ENCODE peak calls at places on chromosomes 1 and 21, in seven cellular contexts. One of them, this sample, is unnamed.

GRCh38 chr1:27599605-27600499 is 4.1 kb downstream of the AHDC1 start:
- DNase-seq in neural progenitor cell: no peak
- DNase-seq in ovary: peak; percentile 58
- DNase-seq in neural crest cell: no peak
- DNase-seq in IMR-90: no peak
- DNase-seq in Caki2: no peak
- DNase-seq in HEK293T: no peak
- DNase-seq in this sample: peak; percentile 78

GRCh38 chr1:205325334-205325884 is 3.9 kb upstream of the NUAK2 start:
- DNase-seq in neural progenitor cell: peak; percentile 81
- DNase-seq in ovary: no peak
- DNase-seq in neural crest cell: peak; percentile 81
- DNase-seq in IMR-90: peak; percentile 84
- DNase-seq in Caki2: peak; percentile 79
- DNase-seq in HEK293T: peak; percentile 77
- DNase-seq in this sample: peak; percentile 72

GRCh38 chr1:113946668-113947387 is 17.7 kb downstream of the HIPK1 start:
- DNase-seq in neural progenitor cell: peak; percentile 50
- DNase-seq in ovary: no peak
- DNase-seq in neural crest cell: no peak
- DNase-seq in IMR-90: peak; percentile 22
- DNase-seq in Caki2: no peak
- DNase-seq in HEK293T: no peak
- DNase-seq in this sample: no peak

GRCh38 chr1:230068952-230069684 is 2.1 kb downstream of the GALNT2 start:
- DNase-seq in neural progenitor cell: peak; percentile 50
- DNase-seq in ovary: no peak
- DNase-seq in neural crest cell: no peak
- DNase-seq in IMR-90: no peak
- DNase-seq in Caki2: no peak
- DNase-seq in HEK293T: peak; percentile 48
- DNase-seq in this sample: peak; percentile 27

GRCh38 chr1:228299901-228300300 is 92.1 kb downstream of the OBSCN start:
- DNase-seq in neural progenitor cell: no peak
- DNase-seq in ovary: no peak
- DNase-seq in neural crest cell: no peak
- DNase-seq in IMR-90: no peak
- DNase-seq in Caki2: no peak
- DNase-seq in HEK293T: no peak
- DNase-seq in this sample: no peak

GRCh38 chr1:10025354-10025753 is 7.4 kb upstream of the UBE4B start:
- DNase-seq in neural progenitor cell: no peak
- DNase-seq in ovary: no peak
- DNase-seq in neural crest cell: no peak
- DNase-seq in IMR-90: no peak
- DNase-seq in Caki2: no peak
- DNase-seq in HEK293T: no peak
- DNase-seq in this sample: no peak

GRCh38 chr1:31888281-31888680 is 49.9 kb downstream of the PTP4A2 start:
- DNase-seq in neural progenitor cell: no peak
- DNase-seq in ovary: no peak
- DNase-seq in neural crest cell: no peak
- DNase-seq in IMR-90: no peak
- DNase-seq in Caki2: no peak
- DNase-seq in HEK293T: no peak
- DNase-seq in this sample: no peak

GRCh38 chr1:233245191-233245765 is 50.2 kb downstream of the PCNX2 start:
- DNase-seq in neural progenitor cell: no peak
- DNase-seq in ovary: no peak
- DNase-seq in neural crest cell: no peak
- DNase-seq in IMR-90: peak; percentile 7
- DNase-seq in Caki2: no peak
- DNase-seq in HEK293T: no peak
- DNase-seq in this sample: no peak

GRCh38 chr1:90709535-90709934 is 7.6 kb downstream of the BARHL2 start:
- DNase-seq in neural progenitor cell: no peak
- DNase-seq in ovary: no peak
- DNase-seq in neural crest cell: no peak
- DNase-seq in IMR-90: no peak
- DNase-seq in Caki2: no peak
- DNase-seq in HEK293T: no peak
- DNase-seq in this sample: no peak

GRCh38 chr1:246198141-246198820 is 308.8 kb downstream of the SMYD3 start:
- DNase-seq in neural progenitor cell: no peak
- DNase-seq in ovary: no peak
- DNase-seq in neural crest cell: no peak
- DNase-seq in IMR-90: no peak
- DNase-seq in Caki2: no peak
- DNase-seq in HEK293T: no peak
- DNase-seq in this sample: no peak

GRCh38 chr1:200226268-200226968 is 183.4 kb downstream of the ZNF281 start:
- DNase-seq in neural progenitor cell: peak; percentile 17
- DNase-seq in ovary: no peak
- DNase-seq in neural crest cell: no peak
- DNase-seq in IMR-90: peak; percentile 30
- DNase-seq in Caki2: no peak
- DNase-seq in HEK293T: no peak
- DNase-seq in this sample: no peak

GRCh38 chr1:31830511-31830910 is 14.7 kb upstream of the SPOCD1 start:
- DNase-seq in neural progenitor cell: no peak
- DNase-seq in ovary: no peak
- DNase-seq in neural crest cell: no peak
- DNase-seq in IMR-90: no peak
- DNase-seq in Caki2: no peak
- DNase-seq in HEK293T: no peak
- DNase-seq in this sample: no peak

GRCh38 chr21:32256873-32257620 is 21.8 kb downstream of the MIS18A start:
- DNase-seq in neural progenitor cell: no peak
- DNase-seq in ovary: peak; percentile 82
- DNase-seq in neural crest cell: no peak
- DNase-seq in IMR-90: peak; percentile 91
- DNase-seq in Caki2: peak; percentile 89
- DNase-seq in HEK293T: no peak
- DNase-seq in this sample: peak; percentile 85

GRCh38 chr1:3470650-3471355 is 16.3 kb downstream of the ARHGEF16 start:
- DNase-seq in neural progenitor cell: no peak
- DNase-seq in ovary: no peak
- DNase-seq in neural crest cell: no peak
- DNase-seq in IMR-90: no peak
- DNase-seq in Caki2: no peak
- DNase-seq in HEK293T: no peak
- DNase-seq in this sample: no peak

GRCh38 chr1:6601865-6602668 is 602 bp downstream of the KLHL21 start:
- DNase-seq in neural progenitor cell: peak; percentile 77
- DNase-seq in ovary: peak; percentile 75
- DNase-seq in neural crest cell: no peak
- DNase-seq in IMR-90: peak; percentile 59
- DNase-seq in Caki2: peak; percentile 66
- DNase-seq in HEK293T: no peak
- DNase-seq in this sample: peak; percentile 67

GRCh38 chr21:27648560-27648959 is 681.7 kb upstream of the ADAMTS5 start:
- DNase-seq in neural progenitor cell: no peak
- DNase-seq in ovary: no peak
- DNase-seq in neural crest cell: no peak
- DNase-seq in IMR-90: peak; percentile 90
- DNase-seq in Caki2: no peak
- DNase-seq in HEK293T: no peak
- DNase-seq in this sample: no peak

GRCh38 chr1:151718666-151719065 is 2.1 kb upstream of the CELF3 start:
- DNase-seq in neural progenitor cell: no peak
- DNase-seq in ovary: no peak
- DNase-seq in neural crest cell: no peak
- DNase-seq in IMR-90: no peak
- DNase-seq in Caki2: no peak
- DNase-seq in HEK293T: no peak
- DNase-seq in this sample: no peak

GRCh38 chr1:8420318-8420717 is 102.4 kb downstream of the SLC45A1 start:
- DNase-seq in neural progenitor cell: no peak
- DNase-seq in ovary: no peak
- DNase-seq in neural crest cell: no peak
- DNase-seq in IMR-90: no peak
- DNase-seq in Caki2: peak; percentile 83
- DNase-seq in HEK293T: no peak
- DNase-seq in this sample: no peak

GRCh38 chr1:159561513-159561912 is 25.7 kb upstream of the OR10J5 start:
- DNase-seq in neural progenitor cell: no peak
- DNase-seq in ovary: no peak
- DNase-seq in neural crest cell: no peak
- DNase-seq in IMR-90: no peak
- DNase-seq in Caki2: no peak
- DNase-seq in HEK293T: no peak
- DNase-seq in this sample: no peak

GRCh38 chr1:162966608-162967007 is 102.6 kb upstream of the RGS4 start:
- DNase-seq in neural progenitor cell: no peak
- DNase-seq in ovary: no peak
- DNase-seq in neural crest cell: no peak
- DNase-seq in IMR-90: no peak
- DNase-seq in Caki2: no peak
- DNase-seq in HEK293T: no peak
- DNase-seq in this sample: no peak

GRCh38 chr1:174998569-174999215 is 1.1 kb upstream of the CACYBP start:
- DNase-seq in neural progenitor cell: peak; percentile 77
- DNase-seq in ovary: no peak
- DNase-seq in neural crest cell: peak; percentile 5
- DNase-seq in IMR-90: peak; percentile 36
- DNase-seq in Caki2: peak; percentile 69
- DNase-seq in HEK293T: peak; percentile 46
- DNase-seq in this sample: peak; percentile 48

GRCh38 chr1:162062542-162063015 is 6.9 kb upstream of the NOS1AP start:
- DNase-seq in neural progenitor cell: peak; percentile 73
- DNase-seq in ovary: no peak
- DNase-seq in neural crest cell: no peak
- DNase-seq in IMR-90: peak; percentile 41
- DNase-seq in Caki2: no peak
- DNase-seq in HEK293T: peak; percentile 61
- DNase-seq in this sample: peak; percentile 70

GRCh38 chr21:31181089-31181757 is 142.9 kb upstream of the KRTAP19-8 start:
- DNase-seq in neural progenitor cell: no peak
- DNase-seq in ovary: no peak
- DNase-seq in neural crest cell: no peak
- DNase-seq in IMR-90: no peak
- DNase-seq in Caki2: no peak
- DNase-seq in HEK293T: no peak
- DNase-seq in this sample: no peak